ENCODE peak calls at places on chromosomes 5 and 9, in nine cellular contexts. E is IMR-90, V is bronchial epithelial cell, P is spleen, K is fibroblast of pulmonary artery, N is foreskin fibroblast, Y is BJ, O is pancreas, H is A549. T is an unnamed sample.

GRCh38 chr5:61532983-61533382 is 200.9 kb downstream of the ZSWIM6 start:
- DNase-seq in Y (no peak), V (no peak), N (no peak), O (no peak), E (no peak), H (no peak), P (no peak), K (no peak), T (no peak)

GRCh38 chr5:162456096-162456495 is 388.5 kb downstream of the GABRG2 start:
- DNase-seq in Y (no peak), K (no peak), N (no peak), E (no peak), P (no peak), V (no peak), O (no peak), H (no peak), T (no peak)

GRCh38 chr9:93295031-93295430 is 111.1 kb downstream of the WNK2 start:
- DNase-seq in K (peak; percentile 1), V (no peak), P (peak; percentile 74), E (no peak), N (no peak), O (no peak), H (no peak), Y (no peak), T (no peak)

GRCh38 chr5:176438959-176439757 is 9.0 kb upstream of the FAF2 start:
- DNase-seq in E (peak; percentile 88), V (peak; percentile 91), Y (no peak), N (peak; percentile 78), K (peak; percentile 72), H (peak; percentile 74), P (no peak), O (no peak), T (no peak)

GRCh38 chr9:76896035-76896434 is 9.9 kb downstream of the PRUNE2 start:
- DNase-seq in K (no peak), P (no peak), O (no peak), Y (no peak), V (no peak), H (no peak), E (no peak), N (no peak), T (no peak)

GRCh38 chr5:29367176-29367833 is 1826.2 kb upstream of the CDH6 start:
- DNase-seq in K (no peak), Y (no peak), E (no peak), V (no peak), O (no peak), H (peak; percentile 3), N (no peak), P (no peak), T (no peak)

GRCh38 chr9:127884427-127884911 is 7.0 kb upstream of the AK1 start:
- DNase-seq in O (peak; percentile 68), K (no peak), V (no peak), N (no peak), P (peak; percentile 68), Y (no peak), H (no peak), E (no peak), T (no peak)

GRCh38 chr5:115634343-115635132 is 8.7 kb upstream of the TMED7 start:
- DNase-seq in E (peak; percentile 80), O (peak; percentile 87), Y (no peak), N (peak; percentile 67), H (peak; percentile 80), V (peak; percentile 64), P (peak; percentile 94), K (peak; percentile 85), T (peak; percentile 74)

GRCh38 chr9:89529243-89530030 is 31.5 kb upstream of the SEMA4D start:
- DNase-seq in P (no peak), N (no peak), K (no peak), E (no peak), V (no peak), H (no peak), Y (no peak), O (no peak), T (no peak)

GRCh38 chr5:80191991-80192398 is 63.9 kb downstream of the SERINC5 start:
- DNase-seq in K (no peak), V (no peak), Y (no peak), E (no peak), H (no peak), O (no peak), P (no peak), N (no peak), T (no peak)

GRCh38 chr9:25964239-25964638 is 286.0 kb upstream of the TUSC1 start:
- DNase-seq in E (peak; percentile 82), N (peak; percentile 47), H (peak; percentile 82), O (peak; percentile 17), K (peak; percentile 85), V (peak; percentile 38), P (no peak), Y (peak; percentile 15), T (no peak)

GRCh38 chr9:93366119-93366447 is 85.4 kb upstream of the FAM120A start:
- DNase-seq in O (no peak), H (no peak), N (no peak), Y (no peak), K (no peak), E (no peak), V (no peak), P (no peak), T (no peak)

GRCh38 chr5:54807421-54807820 is 178.0 kb downstream of the ESM1 start:
- DNase-seq in N (peak; percentile 59), H (peak; percentile 33), P (no peak), Y (no peak), K (peak; percentile 93), V (peak; percentile 79), E (peak; percentile 86), O (no peak), T (no peak)

GRCh38 chr9:93819905-93820304 is 135.2 kb downstream of the BARX1 start:
- DNase-seq in V (no peak), N (no peak), K (no peak), Y (no peak), E (no peak), P (no peak), O (no peak), H (no peak), T (no peak)

GRCh38 chr5:138951091-138951985 is 76.2 kb upstream of the LRRTM2 start:
- DNase-seq in Y (no peak), P (peak; percentile 64), K (no peak), O (no peak), E (no peak), N (no peak), V (no peak), H (no peak), T (no peak)

GRCh38 chr5:172389578-172390112 is 64.7 kb downstream of the SH3PXD2B start:
- DNase-seq in N (no peak), E (no peak), K (no peak), H (no peak), P (no peak), V (no peak), O (no peak), Y (no peak), T (no peak)
- TF ChIP-seq CTCF in N (peak; percentile 6), E (no peak), K (peak; percentile 10), H (peak; percentile 38), P (no peak), V (peak; percentile 2), O (no peak), Y (no peak), T (no peak)

DNA sequence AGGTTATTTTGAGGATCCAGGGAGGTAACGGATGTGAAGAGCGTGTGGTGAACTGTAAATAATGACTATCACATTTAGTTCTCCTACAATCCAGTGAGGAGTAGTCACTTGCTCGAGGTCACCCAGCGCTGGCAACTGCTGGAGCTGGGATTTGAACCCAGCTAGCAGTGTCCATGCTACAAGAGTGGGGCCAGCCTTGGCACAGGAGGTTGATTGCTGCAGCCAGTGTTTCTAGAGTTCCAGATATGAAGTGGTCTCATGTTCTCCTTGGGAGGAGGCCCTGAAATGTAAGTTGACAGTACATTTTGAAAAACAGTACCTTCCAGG is 765 bp downstream of the CCDC107 start:
- DNase-seq in E (peak; percentile 70), V (peak; percentile 62), H (peak; percentile 67), N (peak; percentile 66), K (peak; percentile 56), P (no peak), Y (no peak), O (no peak), T (no peak)
- TF ChIP-seq CTCF in E (no peak), V (no peak), H (no peak), N (no peak), K (no peak), P (no peak), Y (no peak), O (no peak), T (no peak)

DNA sequence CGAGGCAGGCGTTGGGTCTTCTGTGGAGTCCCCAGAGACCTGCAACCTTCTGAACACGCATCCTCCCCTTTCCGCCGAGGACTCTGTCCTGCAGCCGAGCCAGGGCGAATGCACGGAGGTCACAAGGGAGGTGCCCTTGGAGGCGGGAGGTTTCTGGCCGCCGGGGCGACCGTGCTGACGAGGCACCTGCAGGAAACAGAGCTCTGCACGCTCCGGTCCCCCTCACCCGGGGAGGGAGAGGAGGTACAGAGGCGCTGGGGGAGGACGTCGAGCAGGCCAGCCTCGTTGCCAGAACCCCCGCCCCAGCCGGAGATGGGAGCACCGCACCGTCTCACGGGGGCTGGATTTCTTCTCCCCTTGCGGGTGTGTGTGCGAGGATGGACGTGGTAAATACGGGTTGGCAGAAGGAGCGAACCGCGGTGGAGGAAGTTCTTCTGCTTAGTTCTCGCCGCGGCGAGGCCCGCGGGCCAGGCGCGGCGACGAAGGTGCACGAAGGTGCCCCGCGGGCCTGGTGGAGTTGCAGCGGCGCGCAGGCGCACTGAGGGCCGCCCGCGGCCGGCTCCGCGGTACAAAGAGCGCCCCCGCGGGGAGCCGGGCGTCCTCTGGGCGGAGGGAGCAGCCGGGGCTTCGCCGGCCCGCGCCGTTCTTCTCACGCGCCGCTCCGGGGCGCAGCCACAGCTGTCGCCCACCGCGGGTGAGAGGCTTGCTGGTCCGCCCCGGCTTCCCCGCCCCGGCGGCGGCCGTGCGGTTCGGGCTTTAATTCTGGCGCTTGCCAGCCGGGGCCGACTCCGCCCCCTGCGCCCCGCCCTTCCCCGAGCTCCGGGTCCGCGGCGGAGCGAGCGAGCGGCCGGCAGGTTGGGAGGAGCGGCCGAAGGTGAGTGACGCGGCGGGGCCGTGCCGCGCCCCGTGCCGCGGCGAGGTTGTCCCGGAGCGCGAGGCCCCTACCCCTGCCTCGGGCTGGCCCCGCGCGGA is 289.5 kb downstream of the DOCK8 start:
- DNase-seq in P (peak; percentile 93), E (peak; percentile 24), H (peak; percentile 81), V (peak; percentile 49), Y (no peak), K (peak; percentile 47), O (peak; percentile 80), N (peak; percentile 34), T (peak; percentile 83)
- TF ChIP-seq CTCF in P (peak; percentile 29), E (peak; percentile 33), H (peak; percentile 74), V (peak; percentile 54), Y (no peak), K (no peak), O (no peak), N (no peak), T (no peak)

DNA sequence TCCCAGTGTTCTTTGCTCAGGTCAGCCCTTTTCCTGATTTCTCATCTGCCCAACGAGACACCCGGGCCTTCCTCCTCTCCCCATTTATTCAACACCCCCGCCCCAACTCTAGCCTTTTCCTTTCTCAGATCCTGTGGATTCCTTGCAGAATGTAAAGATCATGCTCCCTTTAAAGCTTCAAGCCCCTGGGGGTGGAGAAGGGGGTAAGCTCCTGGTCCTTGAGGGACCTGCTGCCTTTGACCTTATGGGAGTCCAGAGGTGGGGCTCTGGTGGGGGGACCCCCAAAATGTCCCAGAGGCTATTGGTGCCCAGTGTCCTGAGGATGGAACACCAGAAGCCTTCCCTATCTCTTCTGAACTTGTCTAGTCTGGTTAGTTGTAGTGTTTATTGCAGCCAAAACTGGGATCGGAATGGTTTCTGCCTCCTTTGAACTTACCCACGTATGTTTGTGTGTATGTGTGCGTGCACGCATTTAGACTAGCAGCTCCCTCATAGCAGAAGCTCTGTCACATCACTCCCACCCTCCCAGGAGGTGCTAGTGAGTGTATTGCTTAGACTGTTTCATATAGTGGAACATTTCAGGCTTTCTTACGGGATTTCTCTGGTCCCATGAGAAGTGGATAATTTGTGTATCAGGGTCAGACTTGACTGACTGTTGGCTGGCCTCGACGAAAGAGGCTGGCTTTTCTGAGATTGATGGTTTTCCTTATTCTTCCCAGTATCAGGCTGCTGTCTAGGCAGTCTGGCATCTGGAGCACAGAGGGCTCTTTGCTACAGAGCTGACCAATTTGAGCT is 1.1 kb downstream of the GALNT10 start:
- DNase-seq in P (no peak), N (no peak), H (no peak), Y (no peak), O (no peak), V (no peak), K (peak; percentile 58), E (peak; percentile 59), T (no peak)
- TF ChIP-seq CTCF in P (no peak), N (peak; percentile 7), H (no peak), Y (peak; percentile 24), O (no peak), V (no peak), K (peak; percentile 17), E (peak; percentile 13), T (no peak)